ENCODE peak calls at places on chromosomes 4 and X, in five cellular contexts. One of them, this sample, is unnamed.

GRCh38 chr4:27318740-27319139 is 458.1 kb downstream of the STIM2 start:
- DNase-seq in AG04449: no peak
- DNase-seq in A549: peak
- DNase-seq in fibroblast of lung: peak
- DNase-seq in RPMI8226: peak
- DNase-seq in this sample: no peak

GRCh38 chr4:115121351-115122043 is 8.1 kb upstream of the NDST4 start:
- DNase-seq in RPMI8226: no peak
- DNase-seq in fibroblast of lung: no peak
- DNase-seq in AG04449: no peak
- DNase-seq in A549: no peak
- DNase-seq in this sample: no peak

GRCh38 chrX:136063340-136064079 is 78.3 kb downstream of the SLC9A6 start:
- DNase-seq in fibroblast of lung: peak
- DNase-seq in RPMI8226: no peak
- DNase-seq in A549: no peak
- DNase-seq in AG04449: no peak
- DNase-seq in this sample: no peak

GRCh38 chr4:150769235-150769634 is 187.3 kb downstream of the MAB21L2 start:
- DNase-seq in A549: peak
- DNase-seq in AG04449: peak
- DNase-seq in RPMI8226: no peak
- DNase-seq in fibroblast of lung: peak
- DNase-seq in this sample: peak

GRCh38 chr4:77076889-77077635 is 1.3 kb upstream of the CCNI start:
- DNase-seq in fibroblast of lung: no peak
- DNase-seq in RPMI8226: no peak
- DNase-seq in A549: no peak
- DNase-seq in AG04449: no peak
- DNase-seq in this sample: no peak

GRCh38 chr4:26067035-26067434 is 153.0 kb downstream of the SMIM20 start:
- DNase-seq in fibroblast of lung: no peak
- DNase-seq in RPMI8226: no peak
- DNase-seq in AG04449: no peak
- DNase-seq in A549: no peak
- DNase-seq in this sample: no peak

GRCh38 chrX:154012336-154012991 is 7.2 kb downstream of the IRAK1 start:
- DNase-seq in RPMI8226: no peak
- DNase-seq in A549: no peak
- DNase-seq in AG04449: no peak
- DNase-seq in fibroblast of lung: no peak
- DNase-seq in this sample: no peak

GRCh38 chrX:3026074-3026588 is 15.1 kb upstream of the ARSF start:
- DNase-seq in AG04449: no peak
- DNase-seq in fibroblast of lung: no peak
- DNase-seq in A549: no peak
- DNase-seq in RPMI8226: peak
- DNase-seq in this sample: peak

GRCh38 chr4:96175871-96176270 is 336.0 kb downstream of the PDHA2 start:
- DNase-seq in RPMI8226: no peak
- DNase-seq in AG04449: no peak
- DNase-seq in fibroblast of lung: no peak
- DNase-seq in A549: no peak
- DNase-seq in this sample: no peak

GRCh38 chr4:80033581-80033980 is 39.4 kb downstream of the ANTXR2 start:
- DNase-seq in AG04449: no peak
- DNase-seq in RPMI8226: no peak
- DNase-seq in A549: no peak
- DNase-seq in fibroblast of lung: no peak
- DNase-seq in this sample: no peak

GRCh38 chrX:75746891-75747639 is 38.0 kb downstream of the MAGEE2 start:
- DNase-seq in RPMI8226: peak
- DNase-seq in AG04449: no peak
- DNase-seq in fibroblast of lung: peak
- DNase-seq in A549: peak
- DNase-seq in this sample: peak